ENCODE peak calls at places on chromosome 9, in eight cellular contexts. One of them, this sample, is unnamed.

GRCh38 chr9:9846538-9846937 is 766.3 kb downstream of the PTPRD start:
- DNase-seq in tibial artery: no peak
- DNase-seq in Karpas-422: no peak
- DNase-seq in A549: no peak
- DNase-seq in colonic mucosa: no peak
- DNase-seq in astrocyte: no peak
- DNase-seq in MM.1S: peak
- DNase-seq in right cardiac atrium: no peak
- DNase-seq in this sample: no peak

GRCh38 chr9:113953541-113953940 is 77.4 kb downstream of the ZNF618 start:
- DNase-seq in tibial artery: no peak
- DNase-seq in Karpas-422: no peak
- DNase-seq in A549: no peak
- DNase-seq in colonic mucosa: no peak
- DNase-seq in astrocyte: peak
- DNase-seq in MM.1S: no peak
- DNase-seq in right cardiac atrium: no peak
- DNase-seq in this sample: no peak

GRCh38 chr9:36592801-36593583 is 20.3 kb downstream of the MELK start:
- DNase-seq in tibial artery: no peak
- DNase-seq in Karpas-422: no peak
- DNase-seq in A549: no peak
- DNase-seq in colonic mucosa: no peak
- DNase-seq in astrocyte: no peak
- DNase-seq in MM.1S: no peak
- DNase-seq in right cardiac atrium: no peak
- DNase-seq in this sample: no peak

GRCh38 chr9:77839459-77840140 is 191.5 kb upstream of the GNA14 start:
- DNase-seq in tibial artery: no peak
- DNase-seq in Karpas-422: no peak
- DNase-seq in A549: no peak
- DNase-seq in colonic mucosa: no peak
- DNase-seq in astrocyte: peak
- DNase-seq in MM.1S: no peak
- DNase-seq in right cardiac atrium: no peak
- DNase-seq in this sample: no peak

GRCh38 chr9:84970432-84970831 is 300.9 kb downstream of the NTRK2 start:
- DNase-seq in tibial artery: no peak
- DNase-seq in Karpas-422: no peak
- DNase-seq in A549: peak
- DNase-seq in colonic mucosa: peak
- DNase-seq in astrocyte: peak
- DNase-seq in MM.1S: no peak
- DNase-seq in right cardiac atrium: no peak
- DNase-seq in this sample: no peak

GRCh38 chr9:16207161-16207560 is 654.3 kb downstream of the CCDC171 start:
- DNase-seq in tibial artery: peak
- DNase-seq in Karpas-422: no peak
- DNase-seq in A549: no peak
- DNase-seq in colonic mucosa: no peak
- DNase-seq in astrocyte: peak
- DNase-seq in MM.1S: peak
- DNase-seq in right cardiac atrium: peak
- DNase-seq in this sample: no peak

GRCh38 chr9:92660266-92660665 is 9.7 kb downstream of the IPPK start:
- DNase-seq in tibial artery: no peak
- DNase-seq in Karpas-422: no peak
- DNase-seq in A549: no peak
- DNase-seq in colonic mucosa: no peak
- DNase-seq in astrocyte: no peak
- DNase-seq in MM.1S: no peak
- DNase-seq in right cardiac atrium: no peak
- DNase-seq in this sample: no peak

GRCh38 chr9:78243130-78243529 is 7.3 kb downstream of the CEP78 start:
- DNase-seq in tibial artery: no peak
- DNase-seq in Karpas-422: no peak
- DNase-seq in A549: no peak
- DNase-seq in colonic mucosa: no peak
- DNase-seq in astrocyte: no peak
- DNase-seq in MM.1S: no peak
- DNase-seq in right cardiac atrium: no peak
- DNase-seq in this sample: no peak

GRCh38 chr9:130234340-130235260 is 31.0 kb upstream of the HMCN2 start:
- DNase-seq in tibial artery: no peak
- DNase-seq in Karpas-422: no peak
- DNase-seq in A549: no peak
- DNase-seq in colonic mucosa: no peak
- DNase-seq in astrocyte: peak
- DNase-seq in MM.1S: no peak
- DNase-seq in right cardiac atrium: no peak
- DNase-seq in this sample: no peak
- H3K27ac ChIP-seq in tibial artery: peak
- H3K27ac ChIP-seq in Karpas-422: no peak
- H3K27ac ChIP-seq in A549: no peak
- H3K27ac ChIP-seq in colonic mucosa: no peak
- H3K27ac ChIP-seq in astrocyte: no peak
- H3K27ac ChIP-seq in MM.1S: no peak
- H3K27ac ChIP-seq in right cardiac atrium: no peak
- H3K27ac ChIP-seq in this sample: no peak

DNA sequence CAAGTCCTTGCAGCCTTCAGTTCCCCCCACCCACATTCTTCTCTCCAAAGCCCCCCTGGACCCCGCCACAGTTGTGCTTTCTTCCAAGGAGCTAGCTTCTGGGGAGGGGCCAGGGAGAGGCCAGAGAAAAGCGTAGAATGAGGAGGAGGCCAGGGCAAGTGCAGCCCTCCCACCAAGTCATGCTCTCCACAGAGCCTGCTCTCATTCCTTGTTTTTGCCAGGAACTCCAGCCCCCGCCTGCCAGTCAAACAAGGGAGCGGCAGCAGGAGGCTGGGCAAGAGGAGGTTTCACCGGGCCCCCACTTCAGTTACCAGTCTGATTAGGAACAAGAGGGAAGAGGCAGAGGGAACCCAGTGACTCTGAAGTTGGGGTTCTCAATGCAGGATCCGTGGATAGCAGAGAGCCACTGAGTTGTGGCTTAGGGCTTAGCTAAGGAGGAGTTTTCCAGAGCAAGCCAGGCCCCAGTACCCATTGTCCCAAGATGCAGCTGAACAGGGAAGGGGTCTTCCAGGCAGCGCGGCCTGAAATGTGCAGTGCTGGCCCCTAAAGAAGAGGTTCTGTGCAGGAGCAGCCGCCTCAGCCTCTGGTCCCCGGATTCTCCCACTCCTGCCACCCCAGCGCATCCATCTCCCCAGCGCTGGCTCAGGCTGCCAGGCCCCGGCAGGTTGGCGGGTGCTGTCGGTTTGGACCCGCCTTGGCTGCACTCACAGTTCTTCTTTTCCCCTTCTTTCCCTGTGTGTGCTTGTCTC is 120.6 kb downstream of the DAB2IP start:
- DNase-seq in tibial artery: no peak
- DNase-seq in Karpas-422: no peak
- DNase-seq in A549: no peak
- DNase-seq in colonic mucosa: no peak
- DNase-seq in astrocyte: no peak
- DNase-seq in MM.1S: no peak
- DNase-seq in right cardiac atrium: no peak
- DNase-seq in this sample: peak
- H3K27ac ChIP-seq in tibial artery: peak
- H3K27ac ChIP-seq in Karpas-422: no peak
- H3K27ac ChIP-seq in A549: no peak
- H3K27ac ChIP-seq in colonic mucosa: no peak
- H3K27ac ChIP-seq in astrocyte: peak
- H3K27ac ChIP-seq in MM.1S: no peak
- H3K27ac ChIP-seq in right cardiac atrium: no peak
- H3K27ac ChIP-seq in this sample: peak

GRCh38 chr9:136900556-136900955 is 14.2 kb downstream of the TRAF2 start:
- DNase-seq in tibial artery: no peak
- DNase-seq in Karpas-422: no peak
- DNase-seq in A549: no peak
- DNase-seq in colonic mucosa: no peak
- DNase-seq in astrocyte: no peak
- DNase-seq in MM.1S: no peak
- DNase-seq in right cardiac atrium: no peak
- DNase-seq in this sample: no peak
- H3K27ac ChIP-seq in tibial artery: peak
- H3K27ac ChIP-seq in Karpas-422: no peak
- H3K27ac ChIP-seq in A549: peak
- H3K27ac ChIP-seq in colonic mucosa: peak
- H3K27ac ChIP-seq in astrocyte: no peak
- H3K27ac ChIP-seq in MM.1S: peak
- H3K27ac ChIP-seq in right cardiac atrium: no peak
- H3K27ac ChIP-seq in this sample: no peak

DNA sequence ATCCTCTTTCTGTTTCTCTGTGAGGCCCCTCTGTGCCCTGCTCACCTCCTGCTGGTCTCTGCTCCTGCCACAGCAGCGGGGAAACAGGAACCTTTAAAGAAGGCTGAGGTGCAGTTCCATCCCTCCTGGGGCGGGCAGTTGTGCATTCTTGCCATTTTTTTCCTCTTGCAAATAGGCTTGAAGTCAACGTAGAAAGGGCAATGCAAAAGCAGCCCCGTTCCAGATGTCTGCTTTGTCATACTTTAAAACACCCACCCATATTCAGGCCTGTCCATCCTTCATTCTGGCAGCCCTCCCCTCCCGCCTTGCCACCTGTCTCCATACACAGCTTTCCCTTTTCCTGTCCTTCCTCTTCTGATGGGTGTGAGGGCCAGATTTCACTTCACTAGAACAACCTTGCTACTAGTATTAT is 65.4 kb upstream of the KLF9 start:
- DNase-seq in tibial artery: no peak
- DNase-seq in Karpas-422: no peak
- DNase-seq in A549: no peak
- DNase-seq in colonic mucosa: peak
- DNase-seq in astrocyte: peak
- DNase-seq in MM.1S: no peak
- DNase-seq in right cardiac atrium: peak
- DNase-seq in this sample: no peak
- H3K27ac ChIP-seq in tibial artery: peak
- H3K27ac ChIP-seq in Karpas-422: no peak
- H3K27ac ChIP-seq in A549: peak
- H3K27ac ChIP-seq in colonic mucosa: peak
- H3K27ac ChIP-seq in astrocyte: peak
- H3K27ac ChIP-seq in MM.1S: no peak
- H3K27ac ChIP-seq in right cardiac atrium: peak
- H3K27ac ChIP-seq in this sample: peak

This sample was measured in caudate nucleus.